ENCODE peak calls at places on chromosomes 13 and 19, in seven cellular contexts. L is NCI-H510A treated with DMSO at 0.1 percent for 48 hours; G is effector memory CD8-positive, alpha-beta T cell; O is PC-9; T is NCI-H1105 treated with DMSO at 0.1 percent for 48 hours; U is hypothalamus; M is PC-3. K is an unnamed sample.

GRCh38 chr13:102679449-102680132 is 15.3 kb downstream of the METTL21C start:
- DNase-seq in U (no peak), O (no peak), L (no peak), T (no peak), M (no peak), G (no peak), K (no peak)

GRCh38 chr13:41098761-41099160 is 33.8 kb downstream of the KBTBD6 start:
- DNase-seq in G (no peak), L (no peak), M (no peak), O (no peak), U (no peak), T (no peak), K (no peak)

GRCh38 chr13:106145997-106146864 is 389.2 kb downstream of the EFNB2 start:
- DNase-seq in M (no peak), L (peak), O (no peak), U (no peak), G (no peak), T (no peak), K (peak)

GRCh38 chr13:40563350-40564125 is 102.9 kb downstream of the FOXO1 start:
- DNase-seq in O (no peak), G (no peak), U (no peak), L (no peak), M (no peak), T (no peak), K (no peak)

GRCh38 chr19:11465605-11466004 is 15.2 kb downstream of the ELAVL3 start:
- DNase-seq in U (no peak), M (no peak), O (no peak), G (no peak), L (no peak), T (no peak), K (no peak)

GRCh38 chr19:30664358-30665058 is 292.3 kb downstream of the ZNF536 start:
- DNase-seq in O (no peak), U (peak), G (no peak), M (peak), T (peak), L (no peak), K (peak)

GRCh38 chr13:27171244-27171829 is at the start of gene USP12:
- DNase-seq in T (no peak), L (no peak), O (peak), M (no peak), U (no peak), G (peak), K (no peak)

GRCh38 chr19:10467104-10467706 is 36.0 kb downstream of the KEAP1 start:
- DNase-seq in G (no peak), T (no peak), L (no peak), M (no peak), U (no peak), O (no peak), K (no peak)

GRCh38 chr13:76632388-76633044 is 253.7 kb downstream of the KCTD12 start:
- DNase-seq in O (no peak), U (no peak), G (no peak), M (no peak), L (no peak), T (no peak), K (peak)

GRCh38 chr13:73477441-73477840 is 418.6 kb downstream of the KLF5 start:
- DNase-seq in M (no peak), O (no peak), U (no peak), L (no peak), G (no peak), T (no peak), K (no peak)